ENCODE peak calls at places on chromosome 2, in five cellular contexts. One of them, this sample, is unnamed.

GRCh38 chr2:236256601-236257000 is 7.6 kb downstream of the ASB18 start:
- DNase-seq in HFF-Myc: no peak
- DNase-seq in NT2/D1: no peak
- DNase-seq in hepatocyte: no peak
- DNase-seq in Daoy: no peak
- DNase-seq in this sample: no peak

GRCh38 chr2:178234648-178235047 is 40.3 kb downstream of the OSBPL6 start:
- DNase-seq in Daoy: no peak
- DNase-seq in NT2/D1: no peak
- DNase-seq in hepatocyte: no peak
- DNase-seq in HFF-Myc: no peak
- DNase-seq in this sample: peak

GRCh38 chr2:121253674-121254240 is 31.2 kb downstream of the TFCP2L1 start:
- DNase-seq in hepatocyte: peak
- DNase-seq in Daoy: no peak
- DNase-seq in HFF-Myc: no peak
- DNase-seq in NT2/D1: no peak
- DNase-seq in this sample: no peak

GRCh38 chr2:43343573-43344304 is 117.3 kb upstream of the ZFP36L2 start:
- DNase-seq in hepatocyte: peak
- DNase-seq in NT2/D1: no peak
- DNase-seq in Daoy: peak
- DNase-seq in HFF-Myc: no peak
- DNase-seq in this sample: peak

GRCh38 chr2:67446504-67446911 is 49.4 kb downstream of the ETAA1 start:
- DNase-seq in NT2/D1: no peak
- DNase-seq in hepatocyte: peak
- DNase-seq in Daoy: peak
- DNase-seq in HFF-Myc: no peak
- DNase-seq in this sample: peak

GRCh38 chr2:197889041-197889440 is 84.6 kb downstream of the PLCL1 start:
- DNase-seq in NT2/D1: peak
- DNase-seq in Daoy: peak
- DNase-seq in HFF-Myc: no peak
- DNase-seq in hepatocyte: no peak
- DNase-seq in this sample: peak

GRCh38 chr2:128367601-128368359 is 49.1 kb upstream of the HS6ST1 start:
- DNase-seq in hepatocyte: no peak
- DNase-seq in NT2/D1: no peak
- DNase-seq in Daoy: no peak
- DNase-seq in HFF-Myc: no peak
- DNase-seq in this sample: no peak

GRCh38 chr2:172698041-172698863 is 37.4 kb upstream of the RAPGEF4 start:
- DNase-seq in HFF-Myc: peak
- DNase-seq in hepatocyte: peak
- DNase-seq in NT2/D1: no peak
- DNase-seq in Daoy: peak
- DNase-seq in this sample: peak

GRCh38 chr2:239319261-239319661 is 81.6 kb downstream of the HDAC4 start:
- DNase-seq in NT2/D1: no peak
- DNase-seq in Daoy: peak
- DNase-seq in HFF-Myc: no peak
- DNase-seq in hepatocyte: no peak
- DNase-seq in this sample: peak

GRCh38 chr2:236459393-236459792 is 110.2 kb upstream of the ACKR3 start:
- DNase-seq in NT2/D1: no peak
- DNase-seq in HFF-Myc: no peak
- DNase-seq in Daoy: no peak
- DNase-seq in hepatocyte: no peak
- DNase-seq in this sample: no peak

GRCh38 chr2:285506-285905 is 2.4 kb downstream of the ALKAL2 start:
- DNase-seq in HFF-Myc: no peak
- DNase-seq in NT2/D1: no peak
- DNase-seq in hepatocyte: no peak
- DNase-seq in Daoy: peak
- DNase-seq in this sample: peak

GRCh38 chr2:98294711-98295110 is 51.5 kb upstream of the CNGA3 start:
- DNase-seq in NT2/D1: no peak
- DNase-seq in hepatocyte: no peak
- DNase-seq in HFF-Myc: no peak
- DNase-seq in Daoy: no peak
- DNase-seq in this sample: no peak

GRCh38 chr2:72833084-72833714 is 7.4 kb upstream of the EXOC6B start:
- DNase-seq in hepatocyte: no peak
- DNase-seq in NT2/D1: no peak
- DNase-seq in Daoy: peak
- DNase-seq in HFF-Myc: no peak
- DNase-seq in this sample: no peak

GRCh38 chr2:157866202-157866601 is 9.9 kb downstream of the ACVR1 start:
- DNase-seq in hepatocyte: no peak
- DNase-seq in NT2/D1: peak
- DNase-seq in HFF-Myc: no peak
- DNase-seq in Daoy: no peak
- DNase-seq in this sample: peak

GRCh38 chr2:216551234-216551633 is 52.6 kb downstream of the RPL37A start:
- DNase-seq in hepatocyte: no peak
- DNase-seq in NT2/D1: no peak
- DNase-seq in HFF-Myc: peak
- DNase-seq in Daoy: no peak
- DNase-seq in this sample: peak

GRCh38 chr2:149908731-149909690 is 321.4 kb upstream of the MMADHC start:
- DNase-seq in NT2/D1: no peak
- DNase-seq in HFF-Myc: no peak
- DNase-seq in hepatocyte: peak
- DNase-seq in Daoy: peak
- DNase-seq in this sample: peak

GRCh38 chr2:146523218-146523617 is 1321.6 kb upstream of the ACVR2A start:
- DNase-seq in HFF-Myc: no peak
- DNase-seq in hepatocyte: no peak
- DNase-seq in Daoy: no peak
- DNase-seq in NT2/D1: no peak
- DNase-seq in this sample: peak

GRCh38 chr2:118232391-118233255 is 144.4 kb downstream of the INSIG2 start:
- DNase-seq in Daoy: no peak
- DNase-seq in hepatocyte: no peak
- DNase-seq in NT2/D1: no peak
- DNase-seq in HFF-Myc: no peak
- DNase-seq in this sample: no peak

GRCh38 chr2:127411609-127412370 is 6.4 kb upstream of the PROC start:
- DNase-seq in hepatocyte: peak
- DNase-seq in NT2/D1: no peak
- DNase-seq in Daoy: no peak
- DNase-seq in HFF-Myc: no peak
- DNase-seq in this sample: no peak

GRCh38 chr2:60581461-60582282 is 28.2 kb upstream of the BCL11A start:
- DNase-seq in NT2/D1: no peak
- DNase-seq in Daoy: peak
- DNase-seq in HFF-Myc: no peak
- DNase-seq in hepatocyte: peak
- DNase-seq in this sample: peak

GRCh38 chr2:53058526-53058925 is 709.1 kb upstream of the CHAC2 start:
- DNase-seq in Daoy: peak
- DNase-seq in hepatocyte: peak
- DNase-seq in HFF-Myc: no peak
- DNase-seq in NT2/D1: peak
- DNase-seq in this sample: peak

GRCh38 chr2:109644571-109645275 is 30.6 kb downstream of the SOWAHC start:
- DNase-seq in Daoy: no peak
- DNase-seq in hepatocyte: peak
- DNase-seq in NT2/D1: peak
- DNase-seq in HFF-Myc: no peak
- DNase-seq in this sample: no peak

GRCh38 chr2:69225933-69226332 is 161.1 kb downstream of the GFPT1 start:
- DNase-seq in NT2/D1: no peak
- DNase-seq in HFF-Myc: no peak
- DNase-seq in hepatocyte: no peak
- DNase-seq in Daoy: no peak
- DNase-seq in this sample: peak

GRCh38 chr2:136319227-136319626 is 201.3 kb upstream of the CXCR4 start:
- DNase-seq in hepatocyte: no peak
- DNase-seq in Daoy: peak
- DNase-seq in HFF-Myc: no peak
- DNase-seq in NT2/D1: no peak
- DNase-seq in this sample: no peak

GRCh38 chr2:2765176-2765800 is 434.2 kb upstream of the MYT1L start:
- DNase-seq in NT2/D1: no peak
- DNase-seq in Daoy: no peak
- DNase-seq in hepatocyte: no peak
- DNase-seq in HFF-Myc: no peak
- DNase-seq in this sample: no peak

GRCh38 chr2:178860551-178860950 is 53.3 kb upstream of the TTN start:
- DNase-seq in Daoy: no peak
- DNase-seq in hepatocyte: peak
- DNase-seq in HFF-Myc: no peak
- DNase-seq in NT2/D1: no peak
- DNase-seq in this sample: peak

GRCh38 chr2:224221455-224221913 is 180.4 kb downstream of the FAM124B start:
- DNase-seq in NT2/D1: peak
- DNase-seq in HFF-Myc: peak
- DNase-seq in hepatocyte: peak
- DNase-seq in Daoy: peak
- DNase-seq in this sample: peak

GRCh38 chr2:108535380-108535677 is 1.1 kb downstream of the LIMS1 start:
- DNase-seq in hepatocyte: peak
- DNase-seq in HFF-Myc: no peak
- DNase-seq in NT2/D1: no peak
- DNase-seq in Daoy: no peak
- DNase-seq in this sample: peak